ENCODE peak calls at places on chromosomes 13 and 19, in ten cellular contexts. One of them, this sample, is unnamed.

GRCh38 chr19:41691268-41691970 is 3.3 kb upstream of the CEACAM7 start:
- DNase-seq in fibroblast of the aortic adventitia: no peak
- DNase-seq in stimulated activated CD4-positive, alpha-beta T cell treated with anti-CD3 and anti-CD28 coated beads, Interleukin-15, amount 100 ng/mL, for 1 hour: no peak
- DNase-seq in activated T-cell treated with anti-CD3 and anti-CD28 coated beads, Interleukin-2, amount 50 U/mL, for 72 hours: peak; percentile 33
- DNase-seq in adipocyte: peak; percentile 20
- DNase-seq in HL-60: no peak
- DNase-seq in HCT116: no peak
- DNase-seq in T-helper 2 cell: no peak
- DNase-seq in EL: peak; percentile 6
- DNase-seq in progenitor cell of endocrine pancreas: no peak
- DNase-seq in this sample: peak; percentile 11

GRCh38 chr19:56712609-56713008 is 41.1 kb upstream of the ZNF835 start:
- DNase-seq in adipocyte: no peak
- DNase-seq in activated T-cell treated with anti-CD3 and anti-CD28 coated beads, Interleukin-2, amount 50 U/mL, for 72 hours: no peak
- DNase-seq in T-helper 2 cell: no peak
- DNase-seq in fibroblast of the aortic adventitia: no peak
- DNase-seq in stimulated activated CD4-positive, alpha-beta T cell treated with anti-CD3 and anti-CD28 coated beads, Interleukin-15, amount 100 ng/mL, for 1 hour: no peak
- DNase-seq in HCT116: no peak
- DNase-seq in EL: no peak
- DNase-seq in HL-60: no peak
- DNase-seq in progenitor cell of endocrine pancreas: no peak
- DNase-seq in this sample: no peak

GRCh38 chr13:73952683-73953082 is 181.5 kb downstream of the KLF12 start:
- DNase-seq in adipocyte: no peak
- DNase-seq in progenitor cell of endocrine pancreas: no peak
- DNase-seq in HCT116: no peak
- DNase-seq in activated T-cell treated with anti-CD3 and anti-CD28 coated beads, Interleukin-2, amount 50 U/mL, for 72 hours: no peak
- DNase-seq in stimulated activated CD4-positive, alpha-beta T cell treated with anti-CD3 and anti-CD28 coated beads, Interleukin-15, amount 100 ng/mL, for 1 hour: no peak
- DNase-seq in T-helper 2 cell: no peak
- DNase-seq in fibroblast of the aortic adventitia: no peak
- DNase-seq in HL-60: no peak
- DNase-seq in EL: peak; percentile 40
- DNase-seq in this sample: no peak

GRCh38 chr19:40666803-40667438 is 23.5 kb downstream of the NUMBL start:
- DNase-seq in fibroblast of the aortic adventitia: no peak
- DNase-seq in HCT116: no peak
- DNase-seq in T-helper 2 cell: no peak
- DNase-seq in EL: no peak
- DNase-seq in HL-60: no peak
- DNase-seq in progenitor cell of endocrine pancreas: no peak
- DNase-seq in activated T-cell treated with anti-CD3 and anti-CD28 coated beads, Interleukin-2, amount 50 U/mL, for 72 hours: no peak
- DNase-seq in stimulated activated CD4-positive, alpha-beta T cell treated with anti-CD3 and anti-CD28 coated beads, Interleukin-15, amount 100 ng/mL, for 1 hour: no peak
- DNase-seq in adipocyte: no peak
- DNase-seq in this sample: no peak

GRCh38 chr13:57612568-57612967 is 19.0 kb upstream of the PCDH17 start:
- DNase-seq in HCT116: no peak
- DNase-seq in activated T-cell treated with anti-CD3 and anti-CD28 coated beads, Interleukin-2, amount 50 U/mL, for 72 hours: no peak
- DNase-seq in stimulated activated CD4-positive, alpha-beta T cell treated with anti-CD3 and anti-CD28 coated beads, Interleukin-15, amount 100 ng/mL, for 1 hour: no peak
- DNase-seq in fibroblast of the aortic adventitia: no peak
- DNase-seq in progenitor cell of endocrine pancreas: no peak
- DNase-seq in adipocyte: no peak
- DNase-seq in HL-60: no peak
- DNase-seq in T-helper 2 cell: no peak
- DNase-seq in EL: no peak
- DNase-seq in this sample: no peak

GRCh38 chr13:67143544-67144115 is 86.5 kb downstream of the PCDH9 start:
- DNase-seq in fibroblast of the aortic adventitia: no peak
- DNase-seq in EL: peak; percentile 1
- DNase-seq in HCT116: no peak
- DNase-seq in HL-60: no peak
- DNase-seq in progenitor cell of endocrine pancreas: no peak
- DNase-seq in activated T-cell treated with anti-CD3 and anti-CD28 coated beads, Interleukin-2, amount 50 U/mL, for 72 hours: no peak
- DNase-seq in T-helper 2 cell: no peak
- DNase-seq in stimulated activated CD4-positive, alpha-beta T cell treated with anti-CD3 and anti-CD28 coated beads, Interleukin-15, amount 100 ng/mL, for 1 hour: no peak
- DNase-seq in adipocyte: no peak
- DNase-seq in this sample: no peak

GRCh38 chr19:21891086-21891485 is 55.1 kb upstream of the ZNF43 start:
- DNase-seq in activated T-cell treated with anti-CD3 and anti-CD28 coated beads, Interleukin-2, amount 50 U/mL, for 72 hours: no peak
- DNase-seq in progenitor cell of endocrine pancreas: no peak
- DNase-seq in adipocyte: no peak
- DNase-seq in HL-60: no peak
- DNase-seq in EL: no peak
- DNase-seq in T-helper 2 cell: no peak
- DNase-seq in stimulated activated CD4-positive, alpha-beta T cell treated with anti-CD3 and anti-CD28 coated beads, Interleukin-15, amount 100 ng/mL, for 1 hour: no peak
- DNase-seq in fibroblast of the aortic adventitia: no peak
- DNase-seq in HCT116: no peak
- DNase-seq in this sample: no peak

GRCh38 chr19:30374791-30375650 is 2.8 kb downstream of the ZNF536 start:
- DNase-seq in fibroblast of the aortic adventitia: no peak
- DNase-seq in HL-60: no peak
- DNase-seq in EL: no peak
- DNase-seq in stimulated activated CD4-positive, alpha-beta T cell treated with anti-CD3 and anti-CD28 coated beads, Interleukin-15, amount 100 ng/mL, for 1 hour: no peak
- DNase-seq in adipocyte: no peak
- DNase-seq in activated T-cell treated with anti-CD3 and anti-CD28 coated beads, Interleukin-2, amount 50 U/mL, for 72 hours: no peak
- DNase-seq in progenitor cell of endocrine pancreas: no peak
- DNase-seq in HCT116: no peak
- DNase-seq in T-helper 2 cell: no peak
- DNase-seq in this sample: no peak

GRCh38 chr19:4224470-4224869 is 4.9 kb upstream of the EBI3 start:
- DNase-seq in T-helper 2 cell: no peak
- DNase-seq in activated T-cell treated with anti-CD3 and anti-CD28 coated beads, Interleukin-2, amount 50 U/mL, for 72 hours: no peak
- DNase-seq in adipocyte: no peak
- DNase-seq in HCT116: no peak
- DNase-seq in progenitor cell of endocrine pancreas: no peak
- DNase-seq in fibroblast of the aortic adventitia: no peak
- DNase-seq in HL-60: no peak
- DNase-seq in stimulated activated CD4-positive, alpha-beta T cell treated with anti-CD3 and anti-CD28 coated beads, Interleukin-15, amount 100 ng/mL, for 1 hour: no peak
- DNase-seq in EL: no peak
- DNase-seq in this sample: no peak

GRCh38 chr13:98543380-98544104 is 33.4 kb downstream of the STK24 start:
- DNase-seq in stimulated activated CD4-positive, alpha-beta T cell treated with anti-CD3 and anti-CD28 coated beads, Interleukin-15, amount 100 ng/mL, for 1 hour: no peak
- DNase-seq in adipocyte: no peak
- DNase-seq in HCT116: no peak
- DNase-seq in HL-60: no peak
- DNase-seq in EL: no peak
- DNase-seq in fibroblast of the aortic adventitia: no peak
- DNase-seq in T-helper 2 cell: peak; percentile 54
- DNase-seq in progenitor cell of endocrine pancreas: no peak
- DNase-seq in activated T-cell treated with anti-CD3 and anti-CD28 coated beads, Interleukin-2, amount 50 U/mL, for 72 hours: peak; percentile 39
- DNase-seq in this sample: no peak

GRCh38 chr13:23671367-23671766 is 101.2 kb downstream of the TNFRSF19 start:
- DNase-seq in fibroblast of the aortic adventitia: peak; percentile 55
- DNase-seq in HCT116: no peak
- DNase-seq in T-helper 2 cell: no peak
- DNase-seq in activated T-cell treated with anti-CD3 and anti-CD28 coated beads, Interleukin-2, amount 50 U/mL, for 72 hours: no peak
- DNase-seq in adipocyte: peak; percentile 49
- DNase-seq in progenitor cell of endocrine pancreas: no peak
- DNase-seq in HL-60: no peak
- DNase-seq in stimulated activated CD4-positive, alpha-beta T cell treated with anti-CD3 and anti-CD28 coated beads, Interleukin-15, amount 100 ng/mL, for 1 hour: no peak
- DNase-seq in EL: no peak
- DNase-seq in this sample: no peak

GRCh38 chr13:50149932-50150331 is 134.7 kb downstream of the KCNRG start:
- DNase-seq in stimulated activated CD4-positive, alpha-beta T cell treated with anti-CD3 and anti-CD28 coated beads, Interleukin-15, amount 100 ng/mL, for 1 hour: no peak
- DNase-seq in T-helper 2 cell: no peak
- DNase-seq in EL: no peak
- DNase-seq in fibroblast of the aortic adventitia: peak; percentile 53
- DNase-seq in HCT116: no peak
- DNase-seq in adipocyte: no peak
- DNase-seq in progenitor cell of endocrine pancreas: no peak
- DNase-seq in activated T-cell treated with anti-CD3 and anti-CD28 coated beads, Interleukin-2, amount 50 U/mL, for 72 hours: no peak
- DNase-seq in HL-60: no peak
- DNase-seq in this sample: no peak

GRCh38 chr19:3194063-3194702 is 8.5 kb downstream of the NCLN start:
- DNase-seq in HL-60: no peak
- DNase-seq in stimulated activated CD4-positive, alpha-beta T cell treated with anti-CD3 and anti-CD28 coated beads, Interleukin-15, amount 100 ng/mL, for 1 hour: no peak
- DNase-seq in adipocyte: no peak
- DNase-seq in EL: no peak
- DNase-seq in progenitor cell of endocrine pancreas: no peak
- DNase-seq in HCT116: no peak
- DNase-seq in activated T-cell treated with anti-CD3 and anti-CD28 coated beads, Interleukin-2, amount 50 U/mL, for 72 hours: no peak
- DNase-seq in fibroblast of the aortic adventitia: no peak
- DNase-seq in T-helper 2 cell: no peak
- DNase-seq in this sample: no peak

GRCh38 chr13:19864339-19865309 is 1.2 kb upstream of the ZMYM5 start:
- DNase-seq in HCT116: no peak
- DNase-seq in stimulated activated CD4-positive, alpha-beta T cell treated with anti-CD3 and anti-CD28 coated beads, Interleukin-15, amount 100 ng/mL, for 1 hour: peak; percentile 40
- DNase-seq in HL-60: no peak
- DNase-seq in EL: peak; percentile 68
- DNase-seq in adipocyte: peak; percentile 62
- DNase-seq in fibroblast of the aortic adventitia: peak; percentile 73
- DNase-seq in T-helper 2 cell: peak; percentile 87
- DNase-seq in progenitor cell of endocrine pancreas: peak; percentile 51
- DNase-seq in activated T-cell treated with anti-CD3 and anti-CD28 coated beads, Interleukin-2, amount 50 U/mL, for 72 hours: peak; percentile 76
- DNase-seq in this sample: peak; percentile 80

GRCh38 chr19:33293255-33294057 is 8.9 kb downstream of the CEBPA start:
- DNase-seq in T-helper 2 cell: no peak
- DNase-seq in activated T-cell treated with anti-CD3 and anti-CD28 coated beads, Interleukin-2, amount 50 U/mL, for 72 hours: no peak
- DNase-seq in adipocyte: peak; percentile 57
- DNase-seq in stimulated activated CD4-positive, alpha-beta T cell treated with anti-CD3 and anti-CD28 coated beads, Interleukin-15, amount 100 ng/mL, for 1 hour: no peak
- DNase-seq in progenitor cell of endocrine pancreas: no peak
- DNase-seq in EL: peak; percentile 68
- DNase-seq in HL-60: peak; percentile 80
- DNase-seq in fibroblast of the aortic adventitia: peak; percentile 76
- DNase-seq in HCT116: no peak
- DNase-seq in this sample: peak; percentile 80

GRCh38 chr13:106532111-106532929 is 3.1 kb downstream of the EFNB2 start:
- DNase-seq in activated T-cell treated with anti-CD3 and anti-CD28 coated beads, Interleukin-2, amount 50 U/mL, for 72 hours: no peak
- DNase-seq in stimulated activated CD4-positive, alpha-beta T cell treated with anti-CD3 and anti-CD28 coated beads, Interleukin-15, amount 100 ng/mL, for 1 hour: no peak
- DNase-seq in fibroblast of the aortic adventitia: peak; percentile 16
- DNase-seq in HCT116: no peak
- DNase-seq in T-helper 2 cell: no peak
- DNase-seq in EL: peak; percentile 49
- DNase-seq in adipocyte: peak; percentile 55
- DNase-seq in progenitor cell of endocrine pancreas: no peak
- DNase-seq in HL-60: no peak
- DNase-seq in this sample: peak; percentile 22

GRCh38 chr19:5329141-5329540 is 11.5 kb downstream of the PTPRS start:
- DNase-seq in activated T-cell treated with anti-CD3 and anti-CD28 coated beads, Interleukin-2, amount 50 U/mL, for 72 hours: no peak
- DNase-seq in progenitor cell of endocrine pancreas: no peak
- DNase-seq in adipocyte: no peak
- DNase-seq in fibroblast of the aortic adventitia: no peak
- DNase-seq in EL: no peak
- DNase-seq in HCT116: no peak
- DNase-seq in HL-60: no peak
- DNase-seq in T-helper 2 cell: no peak
- DNase-seq in stimulated activated CD4-positive, alpha-beta T cell treated with anti-CD3 and anti-CD28 coated beads, Interleukin-15, amount 100 ng/mL, for 1 hour: no peak
- DNase-seq in this sample: no peak

GRCh38 chr13:100394005-100394695 is 194.4 kb downstream of the GGACT start:
- DNase-seq in stimulated activated CD4-positive, alpha-beta T cell treated with anti-CD3 and anti-CD28 coated beads, Interleukin-15, amount 100 ng/mL, for 1 hour: no peak
- DNase-seq in HL-60: no peak
- DNase-seq in EL: peak; percentile 84
- DNase-seq in adipocyte: peak; percentile 86
- DNase-seq in HCT116: peak; percentile 86
- DNase-seq in activated T-cell treated with anti-CD3 and anti-CD28 coated beads, Interleukin-2, amount 50 U/mL, for 72 hours: peak; percentile 60
- DNase-seq in fibroblast of the aortic adventitia: peak; percentile 74
- DNase-seq in T-helper 2 cell: peak; percentile 90
- DNase-seq in progenitor cell of endocrine pancreas: no peak
- DNase-seq in this sample: peak; percentile 92

GRCh38 chr13:97522243-97522642 is 88.3 kb downstream of the RAP2A start:
- DNase-seq in HCT116: no peak
- DNase-seq in adipocyte: no peak
- DNase-seq in EL: no peak
- DNase-seq in HL-60: no peak
- DNase-seq in activated T-cell treated with anti-CD3 and anti-CD28 coated beads, Interleukin-2, amount 50 U/mL, for 72 hours: no peak
- DNase-seq in fibroblast of the aortic adventitia: no peak
- DNase-seq in progenitor cell of endocrine pancreas: no peak
- DNase-seq in stimulated activated CD4-positive, alpha-beta T cell treated with anti-CD3 and anti-CD28 coated beads, Interleukin-15, amount 100 ng/mL, for 1 hour: no peak
- DNase-seq in T-helper 2 cell: no peak
- DNase-seq in this sample: no peak

GRCh38 chr19:1255186-1256161 is 7.1 kb downstream of the MIDN start:
- DNase-seq in HL-60: no peak
- DNase-seq in HCT116: no peak
- DNase-seq in T-helper 2 cell: no peak
- DNase-seq in fibroblast of the aortic adventitia: no peak
- DNase-seq in EL: no peak
- DNase-seq in activated T-cell treated with anti-CD3 and anti-CD28 coated beads, Interleukin-2, amount 50 U/mL, for 72 hours: no peak
- DNase-seq in adipocyte: no peak
- DNase-seq in stimulated activated CD4-positive, alpha-beta T cell treated with anti-CD3 and anti-CD28 coated beads, Interleukin-15, amount 100 ng/mL, for 1 hour: no peak
- DNase-seq in progenitor cell of endocrine pancreas: no peak
- DNase-seq in this sample: no peak

GRCh38 chr19:18715416-18715815 is 31.9 kb downstream of the CRTC1 start:
- DNase-seq in T-helper 2 cell: no peak
- DNase-seq in activated T-cell treated with anti-CD3 and anti-CD28 coated beads, Interleukin-2, amount 50 U/mL, for 72 hours: no peak
- DNase-seq in EL: no peak
- DNase-seq in stimulated activated CD4-positive, alpha-beta T cell treated with anti-CD3 and anti-CD28 coated beads, Interleukin-15, amount 100 ng/mL, for 1 hour: no peak
- DNase-seq in HL-60: no peak
- DNase-seq in progenitor cell of endocrine pancreas: no peak
- DNase-seq in fibroblast of the aortic adventitia: no peak
- DNase-seq in adipocyte: no peak
- DNase-seq in HCT116: no peak
- DNase-seq in this sample: no peak

GRCh38 chr13:76683854-76684253 is 202.4 kb downstream of the KCTD12 start:
- DNase-seq in progenitor cell of endocrine pancreas: no peak
- DNase-seq in fibroblast of the aortic adventitia: peak; percentile 55
- DNase-seq in HCT116: no peak
- DNase-seq in T-helper 2 cell: no peak
- DNase-seq in adipocyte: peak; percentile 60
- DNase-seq in HL-60: no peak
- DNase-seq in stimulated activated CD4-positive, alpha-beta T cell treated with anti-CD3 and anti-CD28 coated beads, Interleukin-15, amount 100 ng/mL, for 1 hour: no peak
- DNase-seq in EL: no peak
- DNase-seq in activated T-cell treated with anti-CD3 and anti-CD28 coated beads, Interleukin-2, amount 50 U/mL, for 72 hours: no peak
- DNase-seq in this sample: no peak

GRCh38 chr13:55572408-55572807 is 1568.3 kb upstream of the PRR20A start:
- DNase-seq in activated T-cell treated with anti-CD3 and anti-CD28 coated beads, Interleukin-2, amount 50 U/mL, for 72 hours: no peak
- DNase-seq in T-helper 2 cell: no peak
- DNase-seq in EL: no peak
- DNase-seq in progenitor cell of endocrine pancreas: no peak
- DNase-seq in stimulated activated CD4-positive, alpha-beta T cell treated with anti-CD3 and anti-CD28 coated beads, Interleukin-15, amount 100 ng/mL, for 1 hour: no peak
- DNase-seq in HL-60: no peak
- DNase-seq in fibroblast of the aortic adventitia: no peak
- DNase-seq in adipocyte: no peak
- DNase-seq in HCT116: no peak
- DNase-seq in this sample: no peak

This sample was measured in cardiac fibroblast.